ENCODE peak calls at places on chromosome 10, in six cellular contexts. I is mammary epithelial cell, M is OCI-LY7, W is GM23248, F is neuronal stem cell, E is mesendoderm. B is an unnamed sample.

GRCh38 chr10:9331583-9332008 is 1277.1 kb downstream of the GATA3 start:
- DNase-seq in M (peak), I (peak), W (peak), E (peak), F (peak), B (peak)

GRCh38 chr10:119761106-119761505 is 35.3 kb downstream of the INPP5F start:
- DNase-seq in E (no peak), M (no peak), W (peak), F (no peak), I (peak), B (peak)

GRCh38 chr10:86310291-86310690 is 56.3 kb downstream of the GRID1 start:
- DNase-seq in M (no peak), I (no peak), F (no peak), E (no peak), W (no peak), B (no peak)

GRCh38 chr10:79933961-79934360 is 14.9 kb downstream of the SFTPD start:
- DNase-seq in E (no peak), F (no peak), M (no peak), W (no peak), I (no peak), B (no peak)

GRCh38 chr10:43843331-43844101 is 194.8 kb upstream of the ZNF32 start:
- DNase-seq in M (no peak), W (peak), F (no peak), E (no peak), I (no peak), B (peak)

GRCh38 chr10:123995461-123996131 is 97.8 kb downstream of the CHST15 start:
- DNase-seq in M (peak), I (peak), W (peak), F (peak), E (peak), B (peak)

GRCh38 chr10:126500866-126501265 is 112.6 kb upstream of the ADAM12 start:
- DNase-seq in M (no peak), I (no peak), W (peak), F (no peak), E (no peak), B (peak)

GRCh38 chr10:29386347-29386999 is 97.6 kb downstream of the LYZL1 start:
- DNase-seq in E (peak), I (peak), M (peak), W (peak), F (peak), B (peak)

GRCh38 chr10:16904619-16905018 is 87.4 kb upstream of the RSU1 start:
- DNase-seq in M (no peak), I (no peak), F (no peak), E (no peak), W (peak), B (peak)

DNA sequence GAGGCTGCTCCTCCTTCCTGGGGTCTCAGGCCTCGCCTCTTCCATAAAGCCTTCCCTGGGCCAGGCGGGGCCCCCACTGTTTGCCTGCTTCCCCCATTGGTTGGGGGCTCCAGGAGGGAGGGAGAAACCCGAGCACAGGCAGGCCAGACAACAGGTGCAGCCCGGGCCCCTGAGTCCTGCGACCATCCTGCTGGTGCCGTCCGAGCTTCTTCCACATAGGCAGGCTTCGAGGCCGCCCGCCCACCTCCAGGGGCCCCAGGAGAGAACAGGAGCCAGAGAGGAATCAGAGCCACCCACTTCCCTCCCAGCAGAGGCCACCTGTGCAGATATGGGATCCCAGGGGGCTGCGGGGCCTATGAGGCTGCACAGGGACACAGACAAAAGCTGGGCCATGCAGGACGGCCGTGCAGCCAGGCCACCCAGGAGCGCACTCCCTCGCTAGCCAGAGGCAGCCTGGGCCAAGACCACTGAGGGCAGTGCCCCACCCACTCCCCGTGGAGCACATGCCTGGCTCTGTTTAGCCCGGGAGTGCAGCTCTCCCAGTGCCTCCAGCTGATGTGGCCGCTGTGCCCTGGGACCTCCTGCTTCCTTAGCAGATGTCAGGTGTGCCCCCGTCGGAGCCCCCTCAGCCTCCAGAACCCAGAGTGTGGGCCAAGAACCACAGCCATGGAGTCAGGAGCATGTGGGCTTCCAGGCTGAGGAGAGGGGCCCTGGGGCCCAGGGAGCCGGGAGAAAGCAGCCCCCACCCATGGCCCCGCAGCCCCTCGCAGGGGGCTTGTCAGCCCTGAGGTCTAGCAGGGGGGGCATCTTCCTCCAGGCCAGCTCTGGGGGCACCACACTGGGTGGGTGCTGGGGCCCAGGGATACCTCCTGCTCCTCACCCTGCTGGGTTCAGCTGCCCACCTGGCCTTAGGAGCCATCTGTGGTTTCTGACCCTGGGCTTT is 59.9 kb upstream of the INPP5A start:
- DNase-seq in I (no peak), W (no peak), F (no peak), M (no peak), E (no peak), B (no peak)
- H3K4me2 ChIP-seq in I (no peak), W (no peak), F (no peak), M (no peak), E (no peak), B (no peak)

DNA sequence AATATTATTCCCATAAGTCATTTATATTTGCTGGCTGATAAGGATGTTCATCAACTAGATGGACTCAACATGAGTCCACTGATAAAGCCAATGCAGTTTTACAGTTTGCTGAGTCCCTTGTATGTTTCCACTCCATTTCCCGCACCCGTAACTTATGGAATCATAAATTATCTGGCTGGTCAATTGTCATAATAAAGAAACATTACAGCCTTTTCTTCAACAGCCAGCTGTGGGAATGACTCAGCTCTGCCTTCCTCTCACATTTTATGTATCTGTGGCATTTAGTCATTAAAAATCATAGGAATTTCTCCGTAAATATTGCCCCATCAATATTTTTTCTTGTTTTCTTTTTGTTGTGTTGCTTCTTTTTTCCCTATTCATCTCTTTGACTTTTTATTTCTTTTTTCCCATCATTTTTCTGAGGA is 22.3 kb upstream of the TMEM26 start:
- DNase-seq in M (no peak), I (peak), F (no peak), W (peak), E (no peak), B (peak)
- H3K4me2 ChIP-seq in M (no peak), I (no peak), F (no peak), W (peak), E (no peak), B (no peak)

DNA sequence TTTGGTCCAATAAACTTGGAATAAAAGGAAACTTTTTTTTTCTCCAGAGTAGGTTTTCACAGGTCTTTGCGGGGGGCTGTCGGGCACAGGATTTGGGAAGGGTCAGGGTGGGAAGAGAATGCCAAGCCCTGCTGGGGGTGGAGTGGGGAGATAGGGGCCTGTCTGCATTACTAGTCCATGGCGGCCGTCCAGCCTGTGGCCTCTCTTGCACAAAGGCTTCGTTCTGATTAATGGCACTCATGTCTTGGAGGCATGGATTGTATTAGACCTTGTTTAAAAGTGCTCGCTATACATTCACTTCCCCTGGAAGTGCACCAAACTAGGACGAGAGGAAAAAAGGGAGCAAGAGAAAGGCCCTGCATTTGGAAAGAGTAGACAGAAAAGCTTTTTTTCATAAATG is 37.2 kb downstream of the LRMDA start:
- DNase-seq in W (no peak), I (no peak), F (no peak), E (no peak), M (no peak), B (no peak)
- H3K4me2 ChIP-seq in W (peak), I (peak), F (no peak), E (no peak), M (no peak), B (no peak)

GRCh38 chr10:110571093-110571743 is 3.7 kb downstream of the SMC3 start:
- DNase-seq in I (no peak), W (no peak), M (no peak), E (no peak), F (no peak), B (no peak)

GRCh38 chr10:110576220-110576619 is 8.7 kb downstream of the SMC3 start:
- DNase-seq in M (no peak), I (peak), F (no peak), E (no peak), W (peak), B (peak)

GRCh38 chr10:110569736-110570135 is 2.2 kb downstream of the SMC3 start:
- DNase-seq in I (no peak), F (no peak), M (no peak), E (no peak), W (no peak), B (no peak)

GRCh38 chr10:110574420-110574819 is 6.9 kb downstream of the SMC3 start:
- DNase-seq in W (no peak), M (no peak), E (no peak), F (no peak), I (no peak), B (no peak)

DNA sequence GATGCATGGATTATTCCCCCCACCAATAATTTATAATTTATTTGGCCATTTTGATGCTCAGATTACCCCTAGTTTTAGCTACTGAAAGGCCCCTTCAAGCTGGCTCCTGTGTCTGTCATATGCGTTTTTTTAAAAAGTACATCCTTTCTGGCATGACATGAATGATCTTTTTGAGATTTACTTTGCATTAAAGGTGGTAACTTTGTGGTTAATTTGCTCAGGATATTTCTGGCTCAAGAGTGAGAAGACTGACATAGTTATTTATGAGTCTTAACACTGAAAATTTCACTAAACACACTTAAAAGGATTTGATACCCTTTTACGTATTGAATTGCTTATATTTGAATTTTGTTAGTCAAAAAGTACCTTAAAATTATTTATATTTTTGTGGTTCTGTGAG is 5.4 kb downstream of the SMC3 start:
- DNase-seq in F (no peak), M (no peak), I (no peak), W (no peak), E (no peak), B (no peak)
- H3K4me2 ChIP-seq in F (no peak), M (peak), I (no peak), W (no peak), E (no peak), B (no peak)